ENCODE peak calls at places on chromosomes 6 and 20, in four cellular contexts. One of them, this sample, is unnamed.

GRCh38 chr6:24215068-24215467 is 89.1 kb downstream of the NRSN1 start:
- DNase-seq in WTC11: no peak
- DNase-seq in K562: no peak
- DNase-seq in HepG2: no peak
- DNase-seq in this sample: no peak

GRCh38 chr6:8707956-8708772 is 272.8 kb upstream of the SLC35B3 start:
- DNase-seq in WTC11: no peak
- DNase-seq in K562: no peak
- DNase-seq in HepG2: peak
- DNase-seq in this sample: peak

GRCh38 chr6:41268478-41268877 is 18.0 kb downstream of the TREM1 start:
- DNase-seq in WTC11: no peak
- DNase-seq in K562: no peak
- DNase-seq in HepG2: no peak
- DNase-seq in this sample: no peak

GRCh38 chr6:579339-579738 is 77.6 kb downstream of the HUS1B start:
- DNase-seq in WTC11: no peak
- DNase-seq in K562: peak
- DNase-seq in HepG2: peak
- DNase-seq in this sample: peak

GRCh38 chr6:107731422-107732319 is 92.4 kb downstream of the SCML4 start:
- DNase-seq in WTC11: no peak
- DNase-seq in K562: no peak
- DNase-seq in HepG2: no peak
- DNase-seq in this sample: no peak

GRCh38 chr20:60095456-60095855 is 137.2 kb downstream of the CDH26 start:
- DNase-seq in WTC11: no peak
- DNase-seq in K562: no peak
- DNase-seq in HepG2: no peak
- DNase-seq in this sample: no peak

GRCh38 chr6:161418458-161418945 is 144.6 kb upstream of the AGPAT4 start:
- DNase-seq in WTC11: no peak
- DNase-seq in K562: peak
- DNase-seq in HepG2: peak
- DNase-seq in this sample: no peak

GRCh38 chr6:69422474-69422873 is 374.3 kb downstream of the LMBRD1 start:
- DNase-seq in WTC11: no peak
- DNase-seq in K562: no peak
- DNase-seq in HepG2: no peak
- DNase-seq in this sample: no peak

GRCh38 chr20:32326507-32326851 is 31.7 kb upstream of the ASXL1 start:
- DNase-seq in WTC11: no peak
- DNase-seq in K562: no peak
- DNase-seq in HepG2: peak
- DNase-seq in this sample: peak

GRCh38 chr6:31901415-31901952 is 402 bp downstream of the ZBTB12 start:
- DNase-seq in WTC11: peak
- DNase-seq in K562: peak
- DNase-seq in HepG2: no peak
- DNase-seq in this sample: peak

GRCh38 chr6:124669713-124670480 is 292.3 kb upstream of the RNF217 start:
- DNase-seq in WTC11: no peak
- DNase-seq in K562: no peak
- DNase-seq in HepG2: no peak
- DNase-seq in this sample: no peak

DNA sequence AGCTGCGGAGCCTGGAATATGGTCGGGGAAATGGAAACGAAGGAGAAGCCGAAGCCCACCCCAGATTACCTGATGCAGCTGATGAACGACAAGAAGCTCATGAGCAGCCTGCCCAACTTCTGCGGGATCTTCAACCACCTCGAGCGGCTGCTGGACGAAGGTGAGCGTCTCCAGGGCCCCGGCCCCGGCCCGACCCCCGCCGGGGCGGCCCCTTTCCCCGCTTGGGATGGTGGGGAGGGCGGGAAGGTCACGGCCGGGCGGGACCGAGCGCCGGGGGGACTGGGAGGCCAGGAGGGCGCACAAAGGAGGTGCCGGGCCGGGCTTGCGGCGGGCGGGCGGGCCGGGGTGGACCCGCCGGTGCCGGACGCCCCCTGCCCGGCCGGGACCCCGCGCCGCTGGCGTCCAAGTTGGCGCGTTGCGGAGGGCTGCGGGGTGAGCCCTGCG is 680 bp downstream of the QKI start:
- DNase-seq in WTC11: no peak
- DNase-seq in K562: peak
- DNase-seq in HepG2: no peak
- DNase-seq in this sample: no peak
- TF ChIP-seq NR3C1 in WTC11: no peak
- TF ChIP-seq NR3C1 in K562: peak
- TF ChIP-seq NR3C1 in HepG2: no peak
- TF ChIP-seq NR3C1 in this sample: no peak

DNA sequence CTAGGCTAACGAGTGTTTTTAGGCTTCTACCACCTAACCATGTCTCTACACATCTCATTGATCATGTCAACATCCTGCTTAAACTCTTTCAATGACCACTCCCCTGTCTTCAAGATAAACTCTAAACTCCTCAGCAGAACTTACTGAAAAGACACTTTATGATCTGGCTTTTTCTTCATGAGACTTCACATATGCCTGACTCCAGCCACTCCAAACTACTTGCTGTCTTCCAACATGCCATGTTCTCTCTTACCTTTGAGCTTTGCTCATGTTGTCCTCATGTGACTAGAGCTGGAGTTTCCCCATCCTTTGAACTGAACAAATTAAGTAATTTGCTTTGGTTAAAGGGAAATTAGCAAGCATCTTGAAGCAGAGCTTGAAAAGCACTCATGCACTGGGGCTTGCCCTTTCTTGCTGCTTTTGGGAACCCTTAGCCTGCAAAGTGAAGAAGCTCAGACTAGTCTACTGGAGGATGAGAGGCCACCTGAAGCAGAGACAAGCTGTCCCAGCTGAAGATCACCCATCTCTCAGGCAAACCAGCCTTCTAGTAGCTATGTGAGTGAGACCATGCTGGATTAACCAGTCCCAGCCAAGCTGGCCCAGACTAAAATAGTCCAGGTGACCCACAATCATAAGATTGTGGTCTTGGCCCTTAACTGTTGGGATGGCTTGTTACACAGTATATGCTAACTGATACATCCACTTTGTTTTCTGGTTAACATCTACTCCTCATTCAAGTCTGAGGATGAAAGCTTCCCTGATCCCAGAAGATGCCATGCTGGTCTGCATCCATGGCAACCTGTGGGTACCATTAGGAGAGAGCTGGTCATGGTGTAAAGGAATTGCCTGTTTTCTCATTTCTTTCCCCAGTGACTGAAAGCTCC is 235.8 kb downstream of the GMPR start:
- DNase-seq in WTC11: no peak
- DNase-seq in K562: no peak
- DNase-seq in HepG2: no peak
- DNase-seq in this sample: no peak
- TF ChIP-seq NR3C1 in WTC11: no peak
- TF ChIP-seq NR3C1 in K562: no peak
- TF ChIP-seq NR3C1 in HepG2: no peak
- TF ChIP-seq NR3C1 in this sample: no peak

GRCh38 chr6:101931766-101932165 is 538.3 kb downstream of the GRIK2 start:
- DNase-seq in WTC11: no peak
- DNase-seq in K562: no peak
- DNase-seq in HepG2: no peak
- DNase-seq in this sample: no peak
- TF ChIP-seq NR3C1 in WTC11: no peak
- TF ChIP-seq NR3C1 in K562: no peak
- TF ChIP-seq NR3C1 in HepG2: no peak
- TF ChIP-seq NR3C1 in this sample: no peak

DNA sequence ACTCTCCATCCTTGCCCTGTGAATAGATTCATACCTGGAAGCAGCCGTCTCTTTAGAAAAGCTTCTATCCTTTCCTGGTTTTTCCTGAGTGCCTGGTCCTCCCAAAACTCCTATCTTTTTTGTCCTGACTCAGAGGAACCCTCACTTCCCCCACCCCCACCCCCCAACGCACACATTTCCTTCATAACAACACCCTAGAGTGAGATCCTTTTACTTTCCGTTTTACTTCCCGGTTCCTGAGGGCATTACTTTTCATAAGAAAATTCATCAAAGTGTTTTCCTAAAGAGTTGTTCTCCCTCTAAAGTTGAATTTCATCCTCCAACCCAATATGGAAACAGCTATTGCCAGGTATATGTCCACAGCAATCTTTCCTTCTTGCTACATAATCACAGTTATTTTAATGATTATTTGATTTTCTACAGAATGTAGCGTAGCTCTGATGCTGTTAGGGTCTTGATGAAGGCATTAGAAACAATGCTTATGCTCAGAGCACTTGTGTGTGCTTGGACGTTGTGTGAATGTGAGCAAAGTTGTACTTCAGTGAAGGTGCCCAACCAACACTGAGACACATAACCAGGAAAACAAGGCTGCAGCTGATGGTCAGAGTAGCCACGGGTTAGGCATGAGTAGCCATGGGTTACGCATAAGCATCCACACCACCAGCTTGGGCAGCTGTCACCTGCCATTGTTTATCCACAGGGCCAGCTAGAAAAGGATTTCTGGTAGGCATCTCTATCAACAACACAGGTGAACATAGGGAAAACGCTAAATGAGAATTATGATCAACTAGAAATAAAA is 326.8 kb downstream of the NRN1 start:
- DNase-seq in WTC11: no peak
- DNase-seq in K562: no peak
- DNase-seq in HepG2: no peak
- DNase-seq in this sample: no peak
- TF ChIP-seq NR3C1 in WTC11: no peak
- TF ChIP-seq NR3C1 in K562: no peak
- TF ChIP-seq NR3C1 in HepG2: no peak
- TF ChIP-seq NR3C1 in this sample: no peak

GRCh38 chr6:148332088-148332487 is 10.6 kb upstream of the SASH1 start:
- DNase-seq in WTC11: no peak
- DNase-seq in K562: no peak
- DNase-seq in HepG2: no peak
- DNase-seq in this sample: no peak

GRCh38 chr6:148324297-148325007 is 18.2 kb upstream of the SASH1 start:
- DNase-seq in WTC11: no peak
- DNase-seq in K562: no peak
- DNase-seq in HepG2: no peak
- DNase-seq in this sample: no peak

GRCh38 chr6:148329568-148330299 is 12.9 kb upstream of the SASH1 start:
- DNase-seq in WTC11: no peak
- DNase-seq in K562: no peak
- DNase-seq in HepG2: no peak
- DNase-seq in this sample: no peak

GRCh38 chr6:148325316-148326068 is 17.1 kb upstream of the SASH1 start:
- DNase-seq in WTC11: no peak
- DNase-seq in K562: no peak
- DNase-seq in HepG2: no peak
- DNase-seq in this sample: no peak

DNA sequence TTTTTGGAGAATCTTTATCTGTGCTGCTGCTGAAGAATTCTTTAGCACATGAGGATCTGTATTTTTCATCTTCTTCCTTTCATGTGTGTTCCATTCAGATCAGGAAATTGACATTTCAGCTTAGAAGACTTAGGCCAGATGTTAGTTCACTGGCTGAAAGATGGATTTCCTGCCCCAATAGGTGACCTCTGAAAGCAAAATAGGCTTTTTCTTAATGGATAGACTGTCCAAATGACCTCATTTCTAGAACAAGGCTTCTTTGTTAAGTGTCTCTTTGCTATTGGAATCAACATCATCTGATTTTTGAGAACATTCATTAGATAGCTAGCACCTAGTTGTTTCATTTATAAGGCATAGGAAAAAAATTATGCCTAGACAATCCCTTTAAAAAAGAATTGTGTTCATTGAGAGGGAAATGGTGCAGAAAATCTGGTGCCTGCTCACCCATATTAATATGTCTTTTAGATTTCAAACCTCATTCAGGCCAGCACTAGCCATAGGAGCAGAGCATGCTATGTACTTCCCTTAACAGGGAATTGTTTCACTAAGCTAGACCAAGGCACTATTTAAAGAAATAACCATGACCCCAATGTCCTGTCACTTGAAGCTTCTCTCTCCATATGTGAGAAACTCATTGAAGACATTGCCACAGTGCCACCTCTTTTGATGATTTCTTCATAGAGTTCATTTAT is 13.6 kb upstream of the SASH1 start:
- DNase-seq in WTC11: no peak
- DNase-seq in K562: no peak
- DNase-seq in HepG2: peak
- DNase-seq in this sample: no peak
- TF ChIP-seq NR3C1 in WTC11: no peak
- TF ChIP-seq NR3C1 in K562: no peak
- TF ChIP-seq NR3C1 in HepG2: no peak
- TF ChIP-seq NR3C1 in this sample: no peak

DNA sequence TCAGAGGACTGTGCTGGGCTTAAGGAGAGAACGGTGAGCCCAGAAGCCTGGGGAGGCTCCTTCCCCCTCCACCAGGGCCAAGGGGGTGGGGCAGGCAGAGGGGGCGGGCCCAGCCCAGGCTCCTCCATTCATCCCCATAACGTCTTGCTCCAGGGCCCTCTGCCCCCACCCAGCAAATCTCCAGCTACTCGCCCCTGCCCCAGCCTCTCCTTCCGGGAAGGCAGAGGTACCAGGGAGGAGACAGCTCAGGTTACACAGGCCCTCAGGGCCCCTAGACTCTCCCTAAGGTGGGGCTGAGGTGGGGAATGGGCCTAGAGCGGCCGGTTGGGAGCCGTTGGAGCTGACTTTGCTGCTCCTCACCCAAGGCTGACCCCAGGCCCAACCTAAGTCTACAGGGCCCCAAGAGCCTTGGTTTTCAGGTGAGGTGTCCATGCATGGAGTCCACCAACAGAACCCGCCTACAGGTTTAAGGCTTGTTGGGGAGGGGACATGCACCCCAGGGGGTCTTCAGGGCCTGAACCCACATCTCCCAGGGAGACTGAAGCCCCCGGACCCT is 1.2 kb downstream of the LAMA5 start:
- DNase-seq in WTC11: peak
- DNase-seq in K562: peak
- DNase-seq in HepG2: no peak
- DNase-seq in this sample: no peak
- TF ChIP-seq NR3C1 in WTC11: no peak
- TF ChIP-seq NR3C1 in K562: no peak
- TF ChIP-seq NR3C1 in HepG2: no peak
- TF ChIP-seq NR3C1 in this sample: no peak

DNA sequence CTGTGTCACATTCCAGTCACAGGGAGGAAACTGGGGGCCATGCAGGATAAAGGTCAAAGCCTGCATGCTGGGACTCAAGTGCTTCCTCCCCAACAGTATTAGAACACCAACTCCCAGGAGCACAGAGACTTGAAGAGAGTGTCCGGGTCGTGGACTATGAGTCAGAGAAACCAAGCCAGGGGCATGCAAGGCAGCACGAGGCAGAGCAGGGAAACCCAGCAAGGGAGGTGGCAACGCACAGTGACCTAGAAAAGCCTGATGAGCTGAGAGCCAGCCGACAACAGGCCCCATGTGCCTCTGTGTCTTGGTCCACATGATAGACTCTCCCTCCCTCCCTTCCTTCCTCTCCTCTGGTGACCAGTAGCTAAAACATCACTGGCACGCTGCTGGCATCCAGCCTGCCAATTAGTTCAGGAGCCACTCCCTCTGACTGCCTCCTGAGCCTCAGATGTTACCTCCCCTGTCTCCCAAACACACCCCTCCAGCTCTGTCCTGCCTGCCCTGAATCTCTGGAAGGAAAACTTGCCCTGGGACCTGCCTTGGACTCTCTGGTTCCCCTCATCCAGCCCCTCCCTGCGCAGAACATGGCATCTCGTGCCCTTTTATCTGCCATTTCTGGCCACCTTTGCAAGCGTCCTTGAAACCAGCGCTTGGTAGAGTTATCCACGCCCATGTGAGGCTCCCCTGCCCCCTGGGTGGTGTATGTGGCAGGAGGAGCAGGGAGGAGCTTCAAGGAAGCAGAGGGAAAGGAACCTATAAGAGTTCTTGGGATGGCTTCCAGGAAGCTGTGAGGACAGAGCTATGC is 16.2 kb upstream of the RNF39 start:
- DNase-seq in WTC11: no peak
- DNase-seq in K562: no peak
- DNase-seq in HepG2: peak
- DNase-seq in this sample: no peak
- TF ChIP-seq NR3C1 in WTC11: no peak
- TF ChIP-seq NR3C1 in K562: no peak
- TF ChIP-seq NR3C1 in HepG2: no peak
- TF ChIP-seq NR3C1 in this sample: no peak

This sample was measured in A549.